ENCODE peak calls at places on chromosomes 2 and 18, in seven cellular contexts. L is CD8-positive, alpha-beta T cell; S is GM23248; C is brain microvascular endothelial cell; D is fibroblast of the aortic adventitia; F is fibroblast of lung; J is spleen. M is an unnamed sample.
A peak's percentile ranks its signal among the peaks of the same experiment; 100 is the strongest.

GRCh38 chr2:27715318-27716165 is 51.9 kb downstream of the SLC4A1AP start:
- DNase-seq in L (peak; percentile 18), S (peak; percentile 85), C (peak; percentile 27), D (peak; percentile 59), F (peak; percentile 73), J (no peak), M (peak; percentile 63)

GRCh38 chr18:30254331-30254730 is 788.2 kb downstream of the DSC3 start:
- DNase-seq in L (no peak), S (no peak), C (no peak), D (no peak), F (no peak), J (no peak), M (no peak)

GRCh38 chr18:36893227-36893626 is 64.3 kb downstream of the KIAA1328 start:
- DNase-seq in L (no peak), S (no peak), C (no peak), D (no peak), F (no peak), J (no peak), M (no peak)

GRCh38 chr18:7877609-7878008 is 310.5 kb downstream of the PTPRM start:
- DNase-seq in L (no peak), S (no peak), C (no peak), D (no peak), F (no peak), J (no peak), M (no peak)

GRCh38 chr2:174183076-174183475 is 65.3 kb downstream of the OLA1 start:
- DNase-seq in L (no peak), S (no peak), C (no peak), D (no peak), F (no peak), J (no peak), M (no peak)

GRCh38 chr2:127688405-127688804 is 12.9 kb upstream of the SFT2D3 start:
- DNase-seq in L (no peak), S (no peak), C (no peak), D (no peak), F (no peak), J (no peak), M (no peak)

GRCh38 chr2:84495539-84496146 is 20.7 kb upstream of the DNAH6 start:
- DNase-seq in L (peak; percentile 25), S (peak; percentile 81), C (peak; percentile 40), D (peak; percentile 86), F (peak; percentile 63), J (no peak), M (peak; percentile 6)

GRCh38 chr2:39620067-39620466 is 45.6 kb upstream of the TMEM178A start:
- DNase-seq in L (no peak), S (peak; percentile 71), C (peak; percentile 88), D (peak; percentile 96), F (peak; percentile 93), J (no peak), M (peak; percentile 87)

GRCh38 chr18:77155031-77155430 is 22.4 kb upstream of the MBP start:
- DNase-seq in L (no peak), S (no peak), C (no peak), D (no peak), F (no peak), J (no peak), M (no peak)

GRCh38 chr2:15867194-15868171 is 72.9 kb upstream of the MYCN start:
- DNase-seq in L (no peak), S (no peak), C (no peak), D (no peak), F (no peak), J (no peak), M (no peak)

GRCh38 chr2:3493610-3493997 is 25.7 kb downstream of the ADI1 start:
- DNase-seq in L (no peak), S (no peak), C (peak; percentile 78), D (peak; percentile 73), F (peak; percentile 57), J (no peak), M (no peak)

GRCh38 chr2:56348382-56348781 is 164.6 kb downstream of the CCDC85A start:
- DNase-seq in L (no peak), S (no peak), C (no peak), D (no peak), F (no peak), J (no peak), M (no peak)

GRCh38 chr18:57122906-57123510 is 23.9 kb upstream of the BOD1L2 start:
- DNase-seq in L (no peak), S (no peak), C (no peak), D (no peak), F (no peak), J (no peak), M (no peak)

GRCh38 chr2:112679484-112679883 is 33.7 kb downstream of the SLC20A1 start:
- DNase-seq in L (no peak), S (peak; percentile 87), C (no peak), D (peak; percentile 72), F (peak; percentile 43), J (no peak), M (peak; percentile 95)

GRCh38 chr2:230323385-230324106 is 3.4 kb upstream of the SP140L start:
- DNase-seq in L (no peak), S (peak; percentile 9), C (no peak), D (no peak), F (no peak), J (peak; percentile 72), M (no peak)

GRCh38 chr2:74587664-74588277 is 33.3 kb downstream of the DOK1 start:
- DNase-seq in L (peak; percentile 58), S (peak; percentile 84), C (peak; percentile 65), D (peak; percentile 85), F (peak; percentile 58), J (no peak), M (peak; percentile 57)

GRCh38 chr2:231926180-231926741 is at the start of gene NPPC:
- DNase-seq in L (peak; percentile 51), S (peak; percentile 63), C (peak; percentile 22), D (peak; percentile 32), F (peak; percentile 58), J (peak; percentile 76), M (peak; percentile 69)

GRCh38 chr2:196315388-196316049 is 144.1 kb upstream of the STK17B start:
- DNase-seq in L (no peak), S (peak; percentile 64), C (no peak), D (no peak), F (peak; percentile 77), J (no peak), M (no peak)

GRCh38 chr2:48754874-48755273 is 650 bp downstream of the LHCGR start:
- DNase-seq in L (no peak), S (peak; percentile 28), C (no peak), D (no peak), F (no peak), J (no peak), M (peak; percentile 15)
- H3K4me3 ChIP-seq in L (no peak overlapping the region), S (no peak overlapping the region), C (no peak overlapping the region), D (no peak overlapping the region), F (no peak overlapping the region), J (no peak overlapping the region), M (no peak overlapping the region)

GRCh38 chr2:213187833-213188532 is 36.6 kb upstream of the IKZF2 start:
- DNase-seq in L (no peak), S (peak; percentile 60), C (peak; percentile 70), D (peak; percentile 50), F (peak; percentile 82), J (no peak), M (peak; percentile 55)
- H3K4me3 ChIP-seq in L (no peak overlapping the region), S (peak overlapping the region; percentile 18), C (no peak overlapping the region), D (no peak overlapping the region), F (no peak overlapping the region), J (no peak overlapping the region), M (no peak overlapping the region)

GRCh38 chr2:102112271-102112670 is 30.3 kb upstream of the IL1R1 start:
- DNase-seq in L (no peak), S (no peak), C (no peak), D (no peak), F (no peak), J (no peak), M (no peak)

GRCh38 chr2:102112692-102113665 is 29.6 kb upstream of the IL1R1 start:
- DNase-seq in L (no peak), S (peak; percentile 53), C (peak; percentile 92), D (peak; percentile 48), F (peak; percentile 95), J (no peak), M (no peak)

GRCh38 chr2:102110168-102110567 is 32.4 kb upstream of the IL1R1 start:
- DNase-seq in L (no peak), S (no peak), C (no peak), D (peak; percentile 42), F (no peak), J (no peak), M (no peak)

GRCh38 chr2:102110596-102111334 is 31.8 kb upstream of the IL1R1 start:
- DNase-seq in L (no peak), S (peak; percentile 61), C (no peak), D (no peak), F (no peak), J (no peak), M (no peak)

DNA sequence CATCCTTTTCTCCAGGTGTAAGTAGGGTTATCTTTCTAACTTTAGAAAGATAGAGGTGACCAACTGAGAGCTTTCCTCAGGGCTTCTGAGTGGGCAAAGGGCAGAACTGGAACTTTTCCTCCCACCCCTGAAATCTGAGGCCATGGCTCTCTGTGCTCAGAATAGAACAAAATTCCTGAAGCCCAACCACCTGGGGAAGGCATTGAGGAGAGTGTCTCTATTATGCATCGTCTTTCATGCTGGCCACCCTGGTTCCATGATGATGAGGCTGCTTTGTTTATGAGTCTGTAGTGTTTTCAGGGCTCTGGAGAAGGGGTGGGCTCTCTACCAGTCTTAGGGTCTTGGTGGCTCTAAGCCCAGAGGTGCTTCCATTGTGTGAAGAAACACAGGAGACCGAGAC is 30.7 kb upstream of the IL1R1 start:
- DNase-seq in L (no peak), S (no peak), C (no peak), D (peak; percentile 24), F (peak; percentile 61), J (no peak), M (no peak)
- H3K4me3 ChIP-seq in L (no peak overlapping the region), S (no peak overlapping the region), C (no peak overlapping the region), D (peak overlapping the region; percentile 28), F (no peak overlapping the region), J (no peak overlapping the region), M (no peak overlapping the region)

DNA sequence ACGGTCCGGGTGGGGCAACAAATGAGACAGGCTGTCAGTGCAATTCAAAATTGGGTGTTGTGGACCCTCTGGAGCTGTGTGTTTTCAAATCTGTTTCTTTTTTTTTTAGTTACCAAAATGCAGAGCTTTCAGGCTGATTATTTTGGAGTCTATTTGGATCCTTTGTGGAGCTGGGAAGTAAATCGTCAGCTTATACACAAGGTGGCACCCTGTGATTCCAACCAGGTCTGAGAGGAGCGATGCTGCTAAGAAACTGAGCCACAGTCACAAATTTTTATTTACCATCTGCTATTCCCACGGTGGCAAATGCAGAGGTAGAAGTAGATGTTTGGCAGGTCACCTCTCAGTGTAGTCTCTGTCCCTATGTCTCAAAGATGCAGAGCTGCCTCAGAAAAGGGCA is 3.8 kb upstream of the EPC2 start:
- DNase-seq in L (no peak), S (peak; percentile 53), C (no peak), D (peak; percentile 56), F (peak; percentile 12), J (no peak), M (no peak)
- H3K4me3 ChIP-seq in L (no peak overlapping the region), S (no peak overlapping the region), C (no peak overlapping the region), D (no peak overlapping the region), F (no peak overlapping the region), J (no peak overlapping the region), M (no peak overlapping the region)

GRCh38 chr2:10042301-10043161 is 819 bp upstream of the KLF11 start:
- DNase-seq in L (peak; percentile 44), S (peak; percentile 89), C (peak; percentile 33), D (peak; percentile 61), F (peak; percentile 58), J (peak; percentile 91), M (no peak)
- H3K4me3 ChIP-seq in L (peak overlapping the region; percentile 26), S (peak overlapping the region; percentile 74), C (peak overlapping the region; percentile 52), D (peak overlapping the region; percentile 66), F (peak overlapping the region; percentile 59), J (peak overlapping the region; percentile 39), M (no peak overlapping the region)